ENCODE peak calls at places on chromosomes 2 and 18, in nine cellular contexts. One of them, this sample, is unnamed.

GRCh38 chr18:22846088-22846683 is 86.9 kb upstream of the RBBP8 start:
- DNase-seq in heart left ventricle: no peak
- DNase-seq in lower lobe of right lung: no peak
- DNase-seq in hepatocyte: peak
- DNase-seq in fibroblast of the aortic adventitia: peak
- DNase-seq in Calu3: no peak
- DNase-seq in endothelial cell: no peak
- DNase-seq in GM23338: peak
- DNase-seq in natural killer cell: no peak
- DNase-seq in this sample: no peak

GRCh38 chr2:38129410-38129809 is 53.5 kb upstream of the CYP1B1 start:
- DNase-seq in heart left ventricle: no peak
- DNase-seq in lower lobe of right lung: no peak
- DNase-seq in hepatocyte: no peak
- DNase-seq in fibroblast of the aortic adventitia: no peak
- DNase-seq in Calu3: no peak
- DNase-seq in endothelial cell: no peak
- DNase-seq in GM23338: no peak
- DNase-seq in natural killer cell: no peak
- DNase-seq in this sample: no peak

GRCh38 chr2:26986576-26986975 is 16.1 kb downstream of the MAPRE3 start:
- DNase-seq in heart left ventricle: no peak
- DNase-seq in lower lobe of right lung: no peak
- DNase-seq in hepatocyte: no peak
- DNase-seq in fibroblast of the aortic adventitia: no peak
- DNase-seq in Calu3: no peak
- DNase-seq in endothelial cell: no peak
- DNase-seq in GM23338: no peak
- DNase-seq in natural killer cell: no peak
- DNase-seq in this sample: no peak

GRCh38 chr18:70673834-70674233 is 385.0 kb downstream of the SOCS6 start:
- DNase-seq in heart left ventricle: no peak
- DNase-seq in lower lobe of right lung: no peak
- DNase-seq in hepatocyte: no peak
- DNase-seq in fibroblast of the aortic adventitia: no peak
- DNase-seq in Calu3: no peak
- DNase-seq in endothelial cell: no peak
- DNase-seq in GM23338: no peak
- DNase-seq in natural killer cell: no peak
- DNase-seq in this sample: no peak

GRCh38 chr2:23988371-23988770 is 21.5 kb upstream of the MFSD2B start:
- DNase-seq in heart left ventricle: no peak
- DNase-seq in lower lobe of right lung: no peak
- DNase-seq in hepatocyte: no peak
- DNase-seq in fibroblast of the aortic adventitia: peak
- DNase-seq in Calu3: no peak
- DNase-seq in endothelial cell: no peak
- DNase-seq in GM23338: no peak
- DNase-seq in natural killer cell: no peak
- DNase-seq in this sample: no peak

GRCh38 chr2:237558918-237559645 is 7.3 kb upstream of the PRLH start:
- DNase-seq in heart left ventricle: peak
- DNase-seq in lower lobe of right lung: peak
- DNase-seq in hepatocyte: peak
- DNase-seq in fibroblast of the aortic adventitia: peak
- DNase-seq in Calu3: no peak
- DNase-seq in endothelial cell: no peak
- DNase-seq in GM23338: no peak
- DNase-seq in natural killer cell: no peak
- DNase-seq in this sample: no peak

GRCh38 chr2:37615808-37616673 is 55.4 kb downstream of the CDC42EP3 start:
- DNase-seq in heart left ventricle: no peak
- DNase-seq in lower lobe of right lung: peak
- DNase-seq in hepatocyte: no peak
- DNase-seq in fibroblast of the aortic adventitia: peak
- DNase-seq in Calu3: no peak
- DNase-seq in endothelial cell: no peak
- DNase-seq in GM23338: no peak
- DNase-seq in natural killer cell: peak
- DNase-seq in this sample: no peak

GRCh38 chr2:31877008-31877407 is 133.8 kb downstream of the MEMO1 start:
- DNase-seq in heart left ventricle: no peak
- DNase-seq in lower lobe of right lung: no peak
- DNase-seq in hepatocyte: peak
- DNase-seq in fibroblast of the aortic adventitia: peak
- DNase-seq in Calu3: no peak
- DNase-seq in endothelial cell: no peak
- DNase-seq in GM23338: no peak
- DNase-seq in natural killer cell: no peak
- DNase-seq in this sample: no peak

GRCh38 chr18:74013955-74014354 is 133.7 kb downstream of the FBXO15 start:
- DNase-seq in heart left ventricle: no peak
- DNase-seq in lower lobe of right lung: no peak
- DNase-seq in hepatocyte: no peak
- DNase-seq in fibroblast of the aortic adventitia: peak
- DNase-seq in Calu3: no peak
- DNase-seq in endothelial cell: no peak
- DNase-seq in GM23338: no peak
- DNase-seq in natural killer cell: no peak
- DNase-seq in this sample: no peak

GRCh38 chr2:3801506-3801905 is 98.1 kb downstream of the DCDC2C start:
- DNase-seq in heart left ventricle: no peak
- DNase-seq in lower lobe of right lung: no peak
- DNase-seq in hepatocyte: no peak
- DNase-seq in fibroblast of the aortic adventitia: no peak
- DNase-seq in Calu3: no peak
- DNase-seq in endothelial cell: no peak
- DNase-seq in GM23338: no peak
- DNase-seq in natural killer cell: no peak
- DNase-seq in this sample: no peak

GRCh38 chr2:3807853-3808252 is 104.5 kb downstream of the DCDC2C start:
- DNase-seq in heart left ventricle: no peak
- DNase-seq in lower lobe of right lung: no peak
- DNase-seq in hepatocyte: no peak
- DNase-seq in fibroblast of the aortic adventitia: no peak
- DNase-seq in Calu3: no peak
- DNase-seq in endothelial cell: no peak
- DNase-seq in GM23338: no peak
- DNase-seq in natural killer cell: no peak
- DNase-seq in this sample: no peak

GRCh38 chr2:3806730-3807129 is 103.4 kb downstream of the DCDC2C start:
- DNase-seq in heart left ventricle: no peak
- DNase-seq in lower lobe of right lung: no peak
- DNase-seq in hepatocyte: no peak
- DNase-seq in fibroblast of the aortic adventitia: no peak
- DNase-seq in Calu3: no peak
- DNase-seq in endothelial cell: no peak
- DNase-seq in GM23338: no peak
- DNase-seq in natural killer cell: no peak
- DNase-seq in this sample: no peak

DNA sequence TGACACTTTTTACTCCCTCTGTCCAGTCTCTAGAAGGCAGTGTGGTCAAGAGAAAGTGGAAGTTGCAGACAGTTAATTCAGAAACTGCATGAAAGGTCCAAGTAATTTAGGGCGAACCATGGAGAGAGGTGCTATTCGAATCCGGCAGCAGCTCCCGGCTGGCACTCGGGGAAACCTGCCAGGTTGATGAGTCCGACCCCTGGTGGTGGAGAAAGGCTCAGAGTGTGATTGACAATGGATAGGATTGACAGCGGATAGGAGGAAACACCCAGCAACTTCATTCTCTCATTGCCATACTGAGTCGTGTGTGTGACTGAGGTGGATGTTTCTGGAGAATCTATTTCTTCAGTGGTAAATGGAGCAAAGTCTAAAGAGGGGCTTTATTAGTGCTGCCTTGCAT is 101.7 kb downstream of the DCDC2C start:
- DNase-seq in heart left ventricle: no peak
- DNase-seq in lower lobe of right lung: no peak
- DNase-seq in hepatocyte: peak
- DNase-seq in fibroblast of the aortic adventitia: no peak
- DNase-seq in Calu3: peak
- DNase-seq in endothelial cell: peak
- DNase-seq in GM23338: peak
- DNase-seq in natural killer cell: no peak
- DNase-seq in this sample: peak
- TF ChIP-seq CTCF in heart left ventricle: peak
- TF ChIP-seq CTCF in lower lobe of right lung: peak
- TF ChIP-seq CTCF in hepatocyte: peak
- TF ChIP-seq CTCF in fibroblast of the aortic adventitia: no peak
- TF ChIP-seq CTCF in Calu3: no peak
- TF ChIP-seq CTCF in endothelial cell: peak
- TF ChIP-seq CTCF in GM23338: peak
- TF ChIP-seq CTCF in natural killer cell: no peak
- TF ChIP-seq CTCF in this sample: peak

GRCh38 chr2:240256704-240257637 is 116.5 kb upstream of the OTOS start:
- DNase-seq in heart left ventricle: no peak
- DNase-seq in lower lobe of right lung: peak
- DNase-seq in hepatocyte: no peak
- DNase-seq in fibroblast of the aortic adventitia: no peak
- DNase-seq in Calu3: no peak
- DNase-seq in endothelial cell: no peak
- DNase-seq in GM23338: no peak
- DNase-seq in natural killer cell: no peak
- DNase-seq in this sample: peak
- TF ChIP-seq CTCF in heart left ventricle: no peak
- TF ChIP-seq CTCF in lower lobe of right lung: no peak
- TF ChIP-seq CTCF in hepatocyte: no peak
- TF ChIP-seq CTCF in fibroblast of the aortic adventitia: no peak
- TF ChIP-seq CTCF in Calu3: no peak
- TF ChIP-seq CTCF in endothelial cell: no peak
- TF ChIP-seq CTCF in GM23338: peak
- TF ChIP-seq CTCF in natural killer cell: no peak
- TF ChIP-seq CTCF in this sample: peak

GRCh38 chr2:42792087-42792582 is 248 bp downstream of the HAAO start:
- DNase-seq in heart left ventricle: no peak
- DNase-seq in lower lobe of right lung: no peak
- DNase-seq in hepatocyte: no peak
- DNase-seq in fibroblast of the aortic adventitia: no peak
- DNase-seq in Calu3: no peak
- DNase-seq in endothelial cell: no peak
- DNase-seq in GM23338: no peak
- DNase-seq in natural killer cell: no peak
- DNase-seq in this sample: no peak
- TF ChIP-seq CTCF in heart left ventricle: no peak
- TF ChIP-seq CTCF in lower lobe of right lung: no peak
- TF ChIP-seq CTCF in hepatocyte: no peak
- TF ChIP-seq CTCF in fibroblast of the aortic adventitia: no peak
- TF ChIP-seq CTCF in Calu3: no peak
- TF ChIP-seq CTCF in endothelial cell: no peak
- TF ChIP-seq CTCF in GM23338: no peak
- TF ChIP-seq CTCF in natural killer cell: no peak
- TF ChIP-seq CTCF in this sample: no peak

GRCh38 chr2:44884677-44885076 is 56.8 kb upstream of the SIX3 start:
- DNase-seq in heart left ventricle: no peak
- DNase-seq in lower lobe of right lung: no peak
- DNase-seq in hepatocyte: no peak
- DNase-seq in fibroblast of the aortic adventitia: no peak
- DNase-seq in Calu3: no peak
- DNase-seq in endothelial cell: no peak
- DNase-seq in GM23338: no peak
- DNase-seq in natural killer cell: no peak
- DNase-seq in this sample: no peak
- TF ChIP-seq CTCF in heart left ventricle: no peak
- TF ChIP-seq CTCF in lower lobe of right lung: no peak
- TF ChIP-seq CTCF in hepatocyte: no peak
- TF ChIP-seq CTCF in fibroblast of the aortic adventitia: no peak
- TF ChIP-seq CTCF in Calu3: no peak
- TF ChIP-seq CTCF in endothelial cell: no peak
- TF ChIP-seq CTCF in GM23338: no peak
- TF ChIP-seq CTCF in natural killer cell: no peak
- TF ChIP-seq CTCF in this sample: no peak

GRCh38 chr2:72127401-72128058 is 20.1 kb downstream of the CYP26B1 start:
- DNase-seq in heart left ventricle: no peak
- DNase-seq in lower lobe of right lung: no peak
- DNase-seq in hepatocyte: no peak
- DNase-seq in fibroblast of the aortic adventitia: no peak
- DNase-seq in Calu3: no peak
- DNase-seq in endothelial cell: no peak
- DNase-seq in GM23338: no peak
- DNase-seq in natural killer cell: peak
- DNase-seq in this sample: peak
- TF ChIP-seq CTCF in heart left ventricle: no peak
- TF ChIP-seq CTCF in lower lobe of right lung: no peak
- TF ChIP-seq CTCF in hepatocyte: no peak
- TF ChIP-seq CTCF in fibroblast of the aortic adventitia: no peak
- TF ChIP-seq CTCF in Calu3: no peak
- TF ChIP-seq CTCF in endothelial cell: no peak
- TF ChIP-seq CTCF in GM23338: no peak
- TF ChIP-seq CTCF in natural killer cell: no peak
- TF ChIP-seq CTCF in this sample: no peak

GRCh38 chr2:84022810-84023431 is 436.2 kb downstream of the SUCLG1 start:
- DNase-seq in heart left ventricle: peak
- DNase-seq in lower lobe of right lung: no peak
- DNase-seq in hepatocyte: peak
- DNase-seq in fibroblast of the aortic adventitia: peak
- DNase-seq in Calu3: peak
- DNase-seq in endothelial cell: peak
- DNase-seq in GM23338: peak
- DNase-seq in natural killer cell: no peak
- DNase-seq in this sample: peak
- TF ChIP-seq CTCF in heart left ventricle: peak
- TF ChIP-seq CTCF in lower lobe of right lung: peak
- TF ChIP-seq CTCF in hepatocyte: peak
- TF ChIP-seq CTCF in fibroblast of the aortic adventitia: peak
- TF ChIP-seq CTCF in Calu3: peak
- TF ChIP-seq CTCF in endothelial cell: peak
- TF ChIP-seq CTCF in GM23338: peak
- TF ChIP-seq CTCF in natural killer cell: peak
- TF ChIP-seq CTCF in this sample: peak

DNA sequence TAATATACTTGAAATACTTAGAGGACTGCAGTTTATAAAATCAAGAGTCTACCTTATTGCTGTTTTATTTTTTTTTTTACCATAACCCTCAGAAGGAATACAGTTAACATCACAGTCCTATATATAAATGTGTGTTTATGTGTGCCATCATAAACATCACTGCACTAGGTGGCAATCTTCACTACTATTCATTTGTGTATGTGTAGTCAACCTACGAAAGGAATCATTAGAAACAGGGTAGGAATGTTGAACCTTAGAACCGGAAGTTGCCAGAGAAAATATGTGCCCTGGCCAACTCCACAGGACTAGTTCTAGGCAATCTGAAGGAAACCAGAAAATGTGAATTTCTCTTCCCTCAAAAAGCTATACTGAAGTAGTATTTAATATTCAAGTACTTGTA is 3.4 kb downstream of the GEN1 start:
- DNase-seq in heart left ventricle: no peak
- DNase-seq in lower lobe of right lung: no peak
- DNase-seq in hepatocyte: peak
- DNase-seq in fibroblast of the aortic adventitia: peak
- DNase-seq in Calu3: peak
- DNase-seq in endothelial cell: no peak
- DNase-seq in GM23338: no peak
- DNase-seq in natural killer cell: no peak
- DNase-seq in this sample: no peak
- TF ChIP-seq CTCF in heart left ventricle: no peak
- TF ChIP-seq CTCF in lower lobe of right lung: no peak
- TF ChIP-seq CTCF in hepatocyte: no peak
- TF ChIP-seq CTCF in fibroblast of the aortic adventitia: no peak
- TF ChIP-seq CTCF in Calu3: no peak
- TF ChIP-seq CTCF in endothelial cell: no peak
- TF ChIP-seq CTCF in GM23338: no peak
- TF ChIP-seq CTCF in natural killer cell: peak
- TF ChIP-seq CTCF in this sample: no peak